ENCODE peak calls at places on chromosomes 11 and 22, in six cellular contexts. M, F, Y, R, W and E are unnamed samples.

GRCh38 chr11:129728571-129728970 is 87.1 kb upstream of the TMEM45B start:
- DNase-seq in R (no peak), Y (peak), W (no peak), F (no peak), M (no peak), E (no peak)

GRCh38 chr22:50180727-50181521 is 4.8 kb upstream of the TRABD start:
- DNase-seq in W (no peak), Y (no peak), M (no peak), R (no peak), F (no peak), E (no peak)

GRCh38 chr22:41070665-41071331 is 21.6 kb upstream of the EP300 start:
- DNase-seq in Y (no peak), R (no peak), W (no peak), F (no peak), M (no peak), E (no peak)

GRCh38 chr11:94885133-94885532 is 88.2 kb downstream of the CWC15 start:
- DNase-seq in R (no peak), F (no peak), M (no peak), W (no peak), Y (peak), E (no peak)

GRCh38 chr11:113518716-113519495 is 43.7 kb upstream of the DRD2 start:
- DNase-seq in W (no peak), R (no peak), Y (no peak), M (no peak), F (no peak), E (no peak)

GRCh38 chr11:7665473-7666291 is 7.6 kb downstream of the CYB5R2 start:
- DNase-seq in R (peak), W (peak), M (peak), Y (peak), F (peak), E (peak)

GRCh38 chr22:29218758-29219408 is 13.2 kb downstream of the EMID1 start:
- DNase-seq in M (no peak), F (no peak), W (no peak), Y (no peak), R (no peak), E (no peak)

GRCh38 chr11:76918941-76919386 is 58.2 kb downstream of the ACER3 start:
- DNase-seq in W (no peak), F (no peak), Y (peak), R (peak), M (no peak), E (peak)

GRCh38 chr11:46520971-46521745 is 72.7 kb downstream of the AMBRA1 start:
- DNase-seq in R (peak), M (no peak), Y (peak), W (no peak), F (no peak), E (no peak)

GRCh38 chr11:40867991-40868685 is 591.3 kb downstream of the LRRC4C start:
- DNase-seq in F (no peak), Y (no peak), W (no peak), R (no peak), M (no peak), E (no peak)

GRCh38 chr11:78926633-78927347 is 352.1 kb upstream of the NARS2 start:
- DNase-seq in F (no peak), Y (no peak), R (no peak), W (no peak), M (no peak), E (no peak)

GRCh38 chr11:9060700-9061111 is 30.7 kb downstream of the SCUBE2 start:
- DNase-seq in Y (peak), R (no peak), W (peak), F (no peak), M (peak), E (peak)

GRCh38 chr22:40001800-40002577 is 7.2 kb downstream of the FAM83F start:
- DNase-seq in Y (no peak), M (no peak), F (no peak), R (no peak), W (no peak), E (no peak)

GRCh38 chr11:47348859-47349258 is 3.6 kb downstream of the MYBPC3 start:
- DNase-seq in Y (peak), W (peak), M (no peak), F (no peak), R (no peak), E (no peak)

GRCh38 chr22:25750569-25751173 is 8.7 kb downstream of the MYO18B start:
- DNase-seq in M (no peak), Y (no peak), W (no peak), R (no peak), F (no peak), E (no peak)

GRCh38 chr22:47245786-47246185 is 483.3 kb downstream of the TBC1D22A start:
- DNase-seq in F (no peak), R (no peak), Y (no peak), W (no peak), M (no peak), E (no peak)

GRCh38 chr11:3074912-3075589 is 17.8 kb upstream of the CARS1 start:
- DNase-seq in M (no peak), Y (no peak), R (no peak), F (no peak), W (no peak), E (no peak)

GRCh38 chr11:60326955-60327354 is at the start of gene MS4A6E:
- DNase-seq in Y (no peak), R (no peak), W (no peak), F (no peak), M (no peak), E (no peak)

GRCh38 chr22:50078246-50078645 is 7.0 kb downstream of the MLC1 start:
- DNase-seq in W (no peak), Y (no peak), R (no peak), F (no peak), M (no peak), E (no peak)

GRCh38 chr11:124108158-124108557 is 7.1 kb upstream of the VWA5A start:
- DNase-seq in M (no peak), Y (peak), W (peak), F (no peak), R (no peak), E (peak)

GRCh38 chr22:20511578-20512259 is 4.3 kb downstream of the MED15 start:
- DNase-seq in R (no peak), M (no peak), Y (no peak), W (no peak), F (no peak), E (no peak)

GRCh38 chr11:88414385-88414861 is 76.9 kb upstream of the CTSC start:
- DNase-seq in Y (peak), R (no peak), M (no peak), W (peak), F (no peak), E (no peak)

GRCh38 chr11:105611837-105612480 is 2.1 kb downstream of the GRIA4 start:
- DNase-seq in F (no peak), M (no peak), Y (peak), W (no peak), R (no peak), E (no peak)

GRCh38 chr11:16685914-16686313 is 52.5 kb upstream of the C11orf58 start:
- DNase-seq in Y (no peak), F (no peak), W (no peak), M (no peak), R (no peak), E (no peak)

GRCh38 chr11:102471474-102471873 is 18.9 kb upstream of the TMEM123 start:
- DNase-seq in R (no peak), M (no peak), F (no peak), W (no peak), Y (no peak), E (no peak)

GRCh38 chr22:25627271-25627848 is 62.9 kb downstream of the GRK3 start:
- DNase-seq in Y (no peak), R (no peak), W (no peak), M (no peak), F (no peak), E (no peak)

GRCh38 chr11:118614511-118614910 is 7.1 kb downstream of the PHLDB1 start:
- DNase-seq in Y (no peak), R (no peak), W (no peak), F (no peak), M (no peak), E (no peak)

GRCh38 chr22:45053571-45053970 is 43.8 kb upstream of the PHF21B start:
- DNase-seq in R (no peak), W (no peak), M (no peak), F (no peak), Y (no peak), E (no peak)

GRCh38 chr22:47071812-47072641 is 309.6 kb downstream of the TBC1D22A start:
- DNase-seq in W (no peak), M (no peak), R (no peak), F (no peak), Y (no peak), E (no peak)

GRCh38 chr11:8356731-8357504 is 93.2 kb upstream of the LMO1 start:
- DNase-seq in M (no peak), Y (no peak), R (no peak), F (no peak), W (no peak), E (no peak)